ENCODE peak calls at places on chromosome 4, in seven cellular contexts. One of them, this sample, is unnamed. For H3K36me3, the result is how much of the 10 kb centered on the place peaks cover.

GRCh38 chr4:176002007-176002623 is 63.5 kb upstream of the WDR17 start:
- DNase-seq in heart right ventricle: peak
- DNase-seq in H7: peak
- DNase-seq in CD4-positive, alpha-beta memory T cell: no peak
- DNase-seq in body of pancreas: peak
- DNase-seq in testis: peak
- DNase-seq in hepatocyte: peak
- DNase-seq in this sample: peak

GRCh38 chr4:116150152-116150551 is 935.2 kb downstream of the TRAM1L1 start:
- DNase-seq in body of pancreas: no peak
- DNase-seq in CD4-positive, alpha-beta memory T cell: no peak
- DNase-seq in testis: no peak
- DNase-seq in heart right ventricle: no peak
- DNase-seq in hepatocyte: no peak
- DNase-seq in H7: no peak
- DNase-seq in this sample: no peak

GRCh38 chr4:184163813-184164212 is 53.9 kb downstream of the ENPP6 start:
- DNase-seq in H7: peak
- DNase-seq in heart right ventricle: peak
- DNase-seq in CD4-positive, alpha-beta memory T cell: no peak
- DNase-seq in hepatocyte: peak
- DNase-seq in testis: peak
- DNase-seq in body of pancreas: peak
- DNase-seq in this sample: peak

GRCh38 chr4:5474756-5475155 is 233.6 kb downstream of the EVC2 start:
- DNase-seq in body of pancreas: no peak
- DNase-seq in H7: no peak
- DNase-seq in hepatocyte: peak
- DNase-seq in testis: no peak
- DNase-seq in heart right ventricle: no peak
- DNase-seq in CD4-positive, alpha-beta memory T cell: no peak
- DNase-seq in this sample: no peak

GRCh38 chr4:78370625-78371372 is 180.8 kb upstream of the ANXA3 start:
- DNase-seq in body of pancreas: no peak
- DNase-seq in testis: no peak
- DNase-seq in hepatocyte: peak
- DNase-seq in CD4-positive, alpha-beta memory T cell: no peak
- DNase-seq in heart right ventricle: no peak
- DNase-seq in H7: no peak
- DNase-seq in this sample: no peak

GRCh38 chr4:47010347-47011188 is 17.2 kb upstream of the GABRA4 start:
- DNase-seq in CD4-positive, alpha-beta memory T cell: no peak
- DNase-seq in body of pancreas: no peak
- DNase-seq in H7: no peak
- DNase-seq in hepatocyte: no peak
- DNase-seq in testis: no peak
- DNase-seq in heart right ventricle: no peak
- DNase-seq in this sample: no peak

GRCh38 chr4:155705664-155706063 is 39.0 kb downstream of the GUCY1A1 start:
- DNase-seq in CD4-positive, alpha-beta memory T cell: no peak
- DNase-seq in heart right ventricle: no peak
- DNase-seq in H7: no peak
- DNase-seq in body of pancreas: no peak
- DNase-seq in hepatocyte: peak
- DNase-seq in testis: no peak
- DNase-seq in this sample: no peak

GRCh38 chr4:99834569-99834968 is 17.9 kb downstream of the DAPP1 start:
- DNase-seq in H7: no peak
- DNase-seq in heart right ventricle: no peak
- DNase-seq in body of pancreas: no peak
- DNase-seq in CD4-positive, alpha-beta memory T cell: no peak
- DNase-seq in testis: no peak
- DNase-seq in hepatocyte: no peak
- DNase-seq in this sample: no peak

GRCh38 chr4:104677122-104677521 is 182.4 kb upstream of the CXXC4 start:
- DNase-seq in hepatocyte: peak
- DNase-seq in heart right ventricle: no peak
- DNase-seq in CD4-positive, alpha-beta memory T cell: no peak
- DNase-seq in body of pancreas: peak
- DNase-seq in testis: no peak
- DNase-seq in H7: no peak
- DNase-seq in this sample: peak

GRCh38 chr4:174265917-174266316 is 17.6 kb downstream of the FBXO8 start:
- DNase-seq in H7: no peak
- DNase-seq in testis: no peak
- DNase-seq in body of pancreas: no peak
- DNase-seq in CD4-positive, alpha-beta memory T cell: no peak
- DNase-seq in hepatocyte: no peak
- DNase-seq in heart right ventricle: no peak
- DNase-seq in this sample: no peak

GRCh38 chr4:147003956-147004580 is 58.4 kb upstream of the TTC29 start:
- DNase-seq in heart right ventricle: no peak
- DNase-seq in body of pancreas: no peak
- DNase-seq in hepatocyte: no peak
- DNase-seq in testis: no peak
- DNase-seq in H7: no peak
- DNase-seq in CD4-positive, alpha-beta memory T cell: no peak
- DNase-seq in this sample: no peak

GRCh38 chr4:42397256-42397634 is at the start of gene SHISA3:
- DNase-seq in heart right ventricle: peak
- DNase-seq in H7: peak
- DNase-seq in CD4-positive, alpha-beta memory T cell: no peak
- DNase-seq in body of pancreas: no peak
- DNase-seq in hepatocyte: peak
- DNase-seq in testis: no peak
- DNase-seq in this sample: peak

GRCh38 chr4:19823781-19824180 is 427.9 kb upstream of the SLIT2 start:
- DNase-seq in heart right ventricle: no peak
- DNase-seq in CD4-positive, alpha-beta memory T cell: no peak
- DNase-seq in H7: no peak
- DNase-seq in hepatocyte: no peak
- DNase-seq in body of pancreas: no peak
- DNase-seq in testis: no peak
- DNase-seq in this sample: no peak

DNA sequence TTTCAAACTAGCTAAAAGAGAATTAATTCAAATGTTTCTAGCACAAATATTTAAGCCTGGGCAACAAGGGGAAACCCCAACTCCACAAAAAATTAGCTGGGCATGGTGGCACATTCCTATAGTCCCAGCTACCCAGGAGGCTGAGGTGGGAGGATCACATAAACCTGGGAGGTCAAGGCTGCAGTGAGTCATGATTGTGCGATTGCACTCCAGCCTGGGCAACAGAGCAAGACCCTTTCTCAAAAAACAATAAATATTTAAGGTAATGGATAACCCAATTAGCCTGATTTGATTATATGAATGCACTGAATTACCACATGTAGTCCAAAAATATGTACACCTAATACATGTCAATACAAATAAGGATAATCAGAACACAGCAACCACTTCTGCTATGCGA is 14.3 kb downstream of the RCHY1 start:
- DNase-seq in hepatocyte: no peak
- DNase-seq in testis: no peak
- DNase-seq in body of pancreas: no peak
- DNase-seq in H7: no peak
- DNase-seq in CD4-positive, alpha-beta memory T cell: no peak
- DNase-seq in heart right ventricle: no peak
- DNase-seq in this sample: no peak
- H3K36me3 ChIP-seq in hepatocyte: under half
- H3K36me3 ChIP-seq in testis: under half
- H3K36me3 ChIP-seq in body of pancreas: under half
- H3K36me3 ChIP-seq in H7: under half
- H3K36me3 ChIP-seq in CD4-positive, alpha-beta memory T cell: under half
- H3K36me3 ChIP-seq in heart right ventricle: half or more
- H3K36me3 ChIP-seq in this sample: under half

GRCh38 chr4:1862055-1862911 is 6.3 kb upstream of the LETM1 start:
- DNase-seq in H7: peak
- DNase-seq in hepatocyte: peak
- DNase-seq in body of pancreas: no peak
- DNase-seq in heart right ventricle: no peak
- DNase-seq in CD4-positive, alpha-beta memory T cell: no peak
- DNase-seq in testis: no peak
- DNase-seq in this sample: no peak

GRCh38 chr4:1856071-1856919 is at the start of gene LETM1:
- DNase-seq in heart right ventricle: peak
- DNase-seq in testis: peak
- DNase-seq in body of pancreas: peak
- DNase-seq in hepatocyte: peak
- DNase-seq in CD4-positive, alpha-beta memory T cell: peak
- DNase-seq in H7: peak
- DNase-seq in this sample: peak

GRCh38 chr4:1857931-1858330 is 2.0 kb upstream of the LETM1 start:
- DNase-seq in body of pancreas: no peak
- DNase-seq in heart right ventricle: no peak
- DNase-seq in CD4-positive, alpha-beta memory T cell: no peak
- DNase-seq in hepatocyte: no peak
- DNase-seq in testis: no peak
- DNase-seq in H7: no peak
- DNase-seq in this sample: no peak

GRCh38 chr4:1856920-1857699 is 1.2 kb upstream of the LETM1 start:
- DNase-seq in testis: peak
- DNase-seq in CD4-positive, alpha-beta memory T cell: no peak
- DNase-seq in heart right ventricle: peak
- DNase-seq in body of pancreas: peak
- DNase-seq in H7: peak
- DNase-seq in hepatocyte: peak
- DNase-seq in this sample: no peak

GRCh38 chr4:1859389-1859753 is 3.4 kb upstream of the LETM1 start:
- DNase-seq in H7: no peak
- DNase-seq in CD4-positive, alpha-beta memory T cell: no peak
- DNase-seq in testis: no peak
- DNase-seq in body of pancreas: no peak
- DNase-seq in hepatocyte: peak
- DNase-seq in heart right ventricle: no peak
- DNase-seq in this sample: no peak
- H3K36me3 ChIP-seq in H7: under half
- H3K36me3 ChIP-seq in CD4-positive, alpha-beta memory T cell: under half
- H3K36me3 ChIP-seq in testis: under half
- H3K36me3 ChIP-seq in body of pancreas: under half
- H3K36me3 ChIP-seq in hepatocyte: under half
- H3K36me3 ChIP-seq in heart right ventricle: under half
- H3K36me3 ChIP-seq in this sample: under half

GRCh38 chr4:121818215-121818614 is 5.5 kb downstream of the CCNA2 start:
- DNase-seq in CD4-positive, alpha-beta memory T cell: no peak
- DNase-seq in H7: no peak
- DNase-seq in heart right ventricle: no peak
- DNase-seq in body of pancreas: no peak
- DNase-seq in hepatocyte: no peak
- DNase-seq in testis: no peak
- DNase-seq in this sample: no peak
- H3K36me3 ChIP-seq in CD4-positive, alpha-beta memory T cell: under half
- H3K36me3 ChIP-seq in H7: under half
- H3K36me3 ChIP-seq in heart right ventricle: half or more
- H3K36me3 ChIP-seq in body of pancreas: under half
- H3K36me3 ChIP-seq in hepatocyte: under half
- H3K36me3 ChIP-seq in testis: under half
- H3K36me3 ChIP-seq in this sample: half or more

GRCh38 chr4:39860804-39861203 is 116.9 kb downstream of the PDS5A start:
- DNase-seq in hepatocyte: no peak
- DNase-seq in H7: no peak
- DNase-seq in CD4-positive, alpha-beta memory T cell: no peak
- DNase-seq in body of pancreas: no peak
- DNase-seq in testis: no peak
- DNase-seq in heart right ventricle: no peak
- DNase-seq in this sample: no peak
- H3K36me3 ChIP-seq in hepatocyte: under half
- H3K36me3 ChIP-seq in H7: under half
- H3K36me3 ChIP-seq in CD4-positive, alpha-beta memory T cell: under half
- H3K36me3 ChIP-seq in body of pancreas: under half
- H3K36me3 ChIP-seq in testis: under half
- H3K36me3 ChIP-seq in heart right ventricle: half or more
- H3K36me3 ChIP-seq in this sample: half or more

GRCh38 chr4:2503809-2504208 is 32.6 kb upstream of the FAM193A start:
- DNase-seq in body of pancreas: no peak
- DNase-seq in H7: no peak
- DNase-seq in hepatocyte: no peak
- DNase-seq in heart right ventricle: no peak
- DNase-seq in testis: no peak
- DNase-seq in CD4-positive, alpha-beta memory T cell: no peak
- DNase-seq in this sample: no peak

GRCh38 chr4:2510351-2511259 is 25.8 kb upstream of the FAM193A start:
- DNase-seq in CD4-positive, alpha-beta memory T cell: no peak
- DNase-seq in testis: peak
- DNase-seq in heart right ventricle: no peak
- DNase-seq in body of pancreas: no peak
- DNase-seq in hepatocyte: no peak
- DNase-seq in H7: no peak
- DNase-seq in this sample: no peak

GRCh38 chr4:2507855-2508254 is 28.6 kb upstream of the FAM193A start:
- DNase-seq in body of pancreas: no peak
- DNase-seq in H7: no peak
- DNase-seq in CD4-positive, alpha-beta memory T cell: no peak
- DNase-seq in testis: no peak
- DNase-seq in heart right ventricle: no peak
- DNase-seq in hepatocyte: no peak
- DNase-seq in this sample: no peak

GRCh38 chr4:2511645-2512131 is 24.8 kb upstream of the FAM193A start:
- DNase-seq in H7: no peak
- DNase-seq in CD4-positive, alpha-beta memory T cell: no peak
- DNase-seq in testis: no peak
- DNase-seq in body of pancreas: no peak
- DNase-seq in heart right ventricle: no peak
- DNase-seq in hepatocyte: no peak
- DNase-seq in this sample: no peak

GRCh38 chr4:2507259-2507658 is 29.2 kb upstream of the FAM193A start:
- DNase-seq in testis: no peak
- DNase-seq in CD4-positive, alpha-beta memory T cell: no peak
- DNase-seq in body of pancreas: no peak
- DNase-seq in heart right ventricle: no peak
- DNase-seq in hepatocyte: no peak
- DNase-seq in H7: no peak
- DNase-seq in this sample: no peak
- H3K36me3 ChIP-seq in testis: under half
- H3K36me3 ChIP-seq in CD4-positive, alpha-beta memory T cell: under half
- H3K36me3 ChIP-seq in body of pancreas: under half
- H3K36me3 ChIP-seq in heart right ventricle: half or more
- H3K36me3 ChIP-seq in hepatocyte: under half
- H3K36me3 ChIP-seq in H7: under half
- H3K36me3 ChIP-seq in this sample: half or more

DNA sequence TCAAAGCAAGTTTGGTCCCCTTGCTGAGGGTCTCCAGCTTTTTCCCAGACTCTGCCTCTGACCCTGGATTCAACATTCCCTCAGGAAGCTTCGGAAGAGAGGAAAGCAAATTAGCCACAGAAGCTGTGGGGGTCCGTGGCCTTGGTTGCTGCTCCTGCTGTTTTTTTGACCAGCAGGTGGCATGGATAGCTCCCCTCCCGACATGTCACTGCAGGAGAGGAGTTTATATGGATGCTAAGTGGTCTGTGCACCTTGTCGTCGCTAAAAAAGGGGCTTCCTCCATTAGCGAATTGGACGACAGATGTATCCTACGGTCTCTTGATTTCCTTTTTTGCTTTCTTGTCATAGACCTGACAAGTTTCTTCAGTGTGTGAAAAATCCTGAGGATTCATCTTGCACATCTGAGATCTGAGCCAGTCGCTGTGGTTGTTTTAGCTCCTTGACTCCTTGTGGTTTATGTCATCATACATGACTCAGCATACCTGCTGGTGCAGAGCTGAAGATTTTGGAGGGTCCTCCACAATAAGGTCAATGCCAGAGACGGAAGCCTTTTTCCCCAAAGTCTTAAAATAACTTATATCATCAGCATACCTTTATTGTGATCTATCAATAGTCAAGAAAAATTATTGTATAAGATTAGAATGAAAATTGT is 70.2 kb downstream of the CD38 start:
- DNase-seq in CD4-positive, alpha-beta memory T cell: no peak
- DNase-seq in H7: no peak
- DNase-seq in body of pancreas: no peak
- DNase-seq in testis: no peak
- DNase-seq in heart right ventricle: no peak
- DNase-seq in hepatocyte: no peak
- DNase-seq in this sample: no peak
- H3K36me3 ChIP-seq in CD4-positive, alpha-beta memory T cell: under half
- H3K36me3 ChIP-seq in H7: under half
- H3K36me3 ChIP-seq in body of pancreas: under half
- H3K36me3 ChIP-seq in testis: under half
- H3K36me3 ChIP-seq in heart right ventricle: under half
- H3K36me3 ChIP-seq in hepatocyte: under half
- H3K36me3 ChIP-seq in this sample: under half

This sample was measured in BE2C.